ENCODE peak calls at places on chromosomes 7 and 10, in five cellular contexts. M is type B pancreatic cell, L is psoas muscle, N is mesothelial cell of epicardium, H is left ventricle myocardium inferior. F is an unnamed sample.

GRCh38 chr7:5420108-5420840 is 3.4 kb downstream of the TNRC18 start:
- DNase-seq in M (no peak), L (peak; percentile 46), N (peak; percentile 58), H (peak; percentile 38), F (no peak)

GRCh38 chr10:12656518-12657142 is 307.3 kb downstream of the CAMK1D start:
- DNase-seq in M (no peak), L (no peak), N (no peak), H (no peak), F (no peak)

GRCh38 chr10:124093076-124093773 is at the start of gene CHST15:
- DNase-seq in M (no peak), L (peak; percentile 58), N (peak; percentile 72), H (no peak), F (no peak)

GRCh38 chr7:91720255-91720937 is 160.1 kb downstream of the MTERF1 start:
- DNase-seq in M (no peak), L (no peak), N (no peak), H (no peak), F (no peak)

GRCh38 chr10:133161486-133162051 is 1.6 kb downstream of the KNDC1 start:
- DNase-seq in M (no peak), L (no peak), N (no peak), H (no peak), F (no peak)

GRCh38 chr10:119896937-119897336 is 4.4 kb downstream of the SEC23IP start:
- DNase-seq in M (no peak), L (peak; percentile 41), N (no peak), H (peak; percentile 68), F (no peak)

GRCh38 chr10:90602815-90603600 is 254.8 kb downstream of the HTR7 start:
- DNase-seq in M (no peak), L (no peak), N (no peak), H (no peak), F (no peak)

GRCh38 chr7:132469264-132469663 is 107.0 kb downstream of the PLXNA4 start:
- DNase-seq in M (no peak), L (no peak), N (no peak), H (no peak), F (no peak)

GRCh38 chr7:68770649-68771048 is 827.6 kb upstream of the AUTS2 start:
- DNase-seq in M (no peak), L (peak; percentile 28), N (peak; percentile 58), H (peak; percentile 69), F (no peak)

GRCh38 chr7:27901028-27901760 is 161.2 kb downstream of the TAX1BP1 start:
- DNase-seq in M (no peak), L (no peak), N (no peak), H (no peak), F (no peak)

GRCh38 chr7:107877731-107878382 is 13.1 kb upstream of the DLD start:
- DNase-seq in M (no peak), L (no peak), N (no peak), H (no peak), F (no peak)

GRCh38 chr7:1341995-1342645 is 109.4 kb downstream of the UNCX start:
- DNase-seq in M (no peak), L (no peak), N (no peak), H (no peak), F (no peak)

GRCh38 chr7:17312641-17313040 is 14.2 kb downstream of the AHR start:
- DNase-seq in M (no peak), L (no peak), N (no peak), H (no peak), F (no peak)

GRCh38 chr7:8143151-8143874 is 118.7 kb downstream of the ICA1 start:
- DNase-seq in M (no peak), L (no peak), N (no peak), H (no peak), F (no peak)

GRCh38 chr7:7639421-7639820 is 1.1 kb upstream of the UMAD1 start:
- DNase-seq in M (no peak), L (no peak), N (no peak), H (no peak), F (no peak)

GRCh38 chr10:44180321-44181154 is 204.4 kb downstream of the CXCL12 start:
- DNase-seq in M (peak; percentile 42), L (peak; percentile 60), N (no peak), H (no peak), F (no peak)

GRCh38 chr10:15419279-15419874 is 48.3 kb upstream of the FAM171A1 start:
- DNase-seq in M (no peak), L (no peak), N (no peak), H (no peak), F (no peak)

DNA sequence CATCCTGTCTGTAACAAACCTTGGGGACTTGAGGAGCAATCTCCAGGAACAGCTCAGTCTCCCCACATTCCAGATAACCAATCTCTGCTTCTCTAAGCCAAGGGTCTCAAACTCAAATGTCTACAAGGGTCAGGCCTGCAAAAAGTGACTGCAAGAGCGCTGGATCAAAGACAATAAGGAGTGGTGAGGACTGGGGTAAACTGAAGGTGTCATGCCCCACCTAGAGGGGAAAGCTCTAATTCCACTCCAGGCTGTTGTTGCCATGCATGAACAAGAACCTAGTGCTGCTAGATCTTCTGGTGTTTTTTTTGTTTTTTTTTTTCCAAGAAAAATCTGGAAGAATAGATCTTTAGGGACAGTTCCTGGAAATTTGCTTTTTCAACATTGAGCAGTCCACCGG is 117.9 kb upstream of the MACROH2A2 start:
- DNase-seq in M (no peak), L (no peak), N (no peak), H (no peak), F (no peak)
- TF ChIP-seq CTCF in M (peak; percentile 20), L (no peak), N (no peak), H (no peak), F (no peak)

GRCh38 chr7:105655901-105656380 is 74.6 kb upstream of the EFCAB10 start:
- DNase-seq in M (no peak), L (no peak), N (no peak), H (no peak), F (no peak)

GRCh38 chr7:105653441-105654005 is 72.2 kb upstream of the EFCAB10 start:
- DNase-seq in M (no peak), L (no peak), N (no peak), H (no peak), F (no peak)

GRCh38 chr7:105654994-105655900 is 74.0 kb upstream of the EFCAB10 start:
- DNase-seq in M (no peak), L (no peak), N (peak; percentile 51), H (no peak), F (no peak)

GRCh38 chr7:105652359-105652993 is 71.2 kb upstream of the EFCAB10 start:
- DNase-seq in M (peak; percentile 83), L (peak; percentile 77), N (peak; percentile 80), H (peak; percentile 74), F (peak; percentile 91)

GRCh38 chr7:105654095-105654686 is 72.9 kb upstream of the EFCAB10 start:
- DNase-seq in M (no peak), L (no peak), N (no peak), H (no peak), F (no peak)
- TF ChIP-seq CTCF in M (no peak), L (no peak), N (no peak), H (no peak), F (no peak)

GRCh38 chr7:117872565-117873055 is 631 bp downstream of the CTTNBP2 start:
- DNase-seq in M (peak; percentile 73), L (peak; percentile 37), N (peak; percentile 49), H (peak; percentile 29), F (no peak)

GRCh38 chr7:117873933-117874530 is 791 bp upstream of the CTTNBP2 start:
- DNase-seq in M (no peak), L (no peak), N (no peak), H (no peak), F (no peak)

GRCh38 chr7:117871778-117872538 is 1.3 kb downstream of the CTTNBP2 start:
- DNase-seq in M (no peak), L (peak; percentile 20), N (peak; percentile 49), H (peak; percentile 17), F (no peak)

GRCh38 chr7:117873056-117873932 is at the start of gene CTTNBP2:
- DNase-seq in M (peak; percentile 80), L (peak; percentile 59), N (peak; percentile 68), H (peak; percentile 63), F (peak; percentile 86)

DNA sequence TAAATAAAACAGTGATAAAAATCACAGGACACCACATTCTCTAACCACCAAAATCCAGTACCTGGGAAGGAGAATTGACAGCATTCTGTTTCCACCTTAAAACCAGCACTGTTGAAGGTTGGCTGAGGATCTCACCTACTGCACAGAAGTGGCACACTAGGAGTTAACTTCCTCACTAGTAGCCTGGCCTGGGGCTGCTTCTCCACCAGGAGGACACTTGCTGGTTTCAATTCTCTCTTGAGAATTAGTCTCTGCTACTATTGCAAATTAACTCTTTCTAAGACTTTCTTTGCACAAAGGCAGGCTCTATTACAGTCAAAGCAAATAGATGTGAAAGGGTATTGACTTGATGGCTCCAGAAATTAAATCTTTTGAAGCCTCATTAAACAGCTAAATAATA is 2.3 kb upstream of the CTTNBP2 start:
- DNase-seq in M (no peak), L (no peak), N (no peak), H (no peak), F (no peak)
- TF ChIP-seq CTCF in M (peak; percentile 75), L (no peak), N (no peak), H (peak; percentile 37), F (peak; percentile 25)

GRCh38 chr10:32962541-32962940 is 4.5 kb upstream of the ITGB1 start:
- DNase-seq in M (no peak), L (no peak), N (no peak), H (no peak), F (no peak)

GRCh38 chr10:32960022-32960421 is 2.0 kb upstream of the ITGB1 start:
- DNase-seq in M (no peak), L (no peak), N (no peak), H (no peak), F (no peak)

GRCh38 chr10:32961343-32961891 is 3.4 kb upstream of the ITGB1 start:
- DNase-seq in M (no peak), L (no peak), N (no peak), H (no peak), F (no peak)

GRCh38 chr10:32963102-32963501 is 5.1 kb upstream of the ITGB1 start:
- DNase-seq in M (no peak), L (no peak), N (no peak), H (no peak), F (no peak)

GRCh38 chr10:32961892-32962369 is 3.9 kb upstream of the ITGB1 start:
- DNase-seq in M (no peak), L (no peak), N (no peak), H (no peak), F (no peak)
- TF ChIP-seq CTCF in M (peak; percentile 45), L (no peak), N (no peak), H (peak; percentile 20), F (peak; percentile 30)

GRCh38 chr7:112523871-112524270 is 43.1 kb downstream of the LSMEM1 start:
- DNase-seq in M (no peak), L (no peak), N (no peak), H (no peak), F (no peak)
- TF ChIP-seq CTCF in M (no peak), L (no peak), N (no peak), H (no peak), F (no peak)

GRCh38 chr10:69466158-69466490 is 14.9 kb downstream of the TSPAN15 start:
- DNase-seq in M (no peak), L (no peak), N (no peak), H (no peak), F (no peak)

GRCh38 chr10:69464401-69464800 is 13.1 kb downstream of the TSPAN15 start:
- DNase-seq in M (no peak), L (no peak), N (no peak), H (no peak), F (no peak)

GRCh38 chr10:69463886-69464285 is 12.6 kb downstream of the TSPAN15 start:
- DNase-seq in M (no peak), L (no peak), N (no peak), H (no peak), F (no peak)

GRCh38 chr10:69465457-69466157 is 14.3 kb downstream of the TSPAN15 start:
- DNase-seq in M (no peak), L (no peak), N (no peak), H (no peak), F (no peak)

GRCh38 chr10:69464801-69465401 is 13.6 kb downstream of the TSPAN15 start:
- DNase-seq in M (no peak), L (peak; percentile 59), N (no peak), H (no peak), F (no peak)
- TF ChIP-seq CTCF in M (no peak), L (no peak), N (no peak), H (no peak), F (no peak)